ENCODE peak calls at places on chromosome 14, in four cellular contexts. U, Y, P and Z are unnamed samples.

GRCh38 chr14:36996133-36996856 is 176.1 kb downstream of the SLC25A21 start:
- DNase-seq in U (no peak), Y (no peak), P (no peak), Z (no peak)

GRCh38 chr14:50714452-50715073 is 46.5 kb upstream of the SAV1 start:
- DNase-seq in U (no peak), Y (peak), P (peak), Z (no peak)

GRCh38 chr14:76784881-76785280 is 23.6 kb downstream of the VASH1 start:
- DNase-seq in U (peak), Y (peak), P (peak), Z (peak)

GRCh38 chr14:56874375-56874774 is 64.1 kb upstream of the OTX2 start:
- DNase-seq in U (no peak), Y (peak), P (peak), Z (no peak)

GRCh38 chr14:95862243-95862642 is 14.4 kb upstream of the TUNAR start:
- DNase-seq in U (no peak), Y (peak), P (no peak), Z (no peak)

GRCh38 chr14:99524804-99525698 is 43.8 kb downstream of the CCNK start:
- DNase-seq in U (no peak), Y (peak), P (no peak), Z (peak)

GRCh38 chr14:87461704-87462103 is 531.3 kb downstream of the GALC start:
- DNase-seq in U (no peak), Y (peak), P (no peak), Z (no peak)

GRCh38 chr14:71618047-71618446 is 314.2 kb upstream of the RGS6 start:
- DNase-seq in U (no peak), Y (no peak), P (no peak), Z (no peak)

GRCh38 chr14:104284636-104285482 is 146.5 kb downstream of the KIF26A start:
- DNase-seq in U (no peak), Y (no peak), P (no peak), Z (no peak)

GRCh38 chr14:85533821-85534271 is 3.9 kb downstream of the FLRT2 start:
- DNase-seq in U (peak), Y (peak), P (no peak), Z (no peak)

GRCh38 chr14:70735043-70735442 is 74.3 kb downstream of the MAP3K9 start:
- DNase-seq in U (no peak), Y (peak), P (no peak), Z (peak)

GRCh38 chr14:73744874-73745529 is 30.8 kb upstream of the PNMA1 start:
- DNase-seq in U (no peak), Y (no peak), P (no peak), Z (peak)

GRCh38 chr14:104319489-104320241 is 181.3 kb downstream of the KIF26A start:
- DNase-seq in U (no peak), Y (no peak), P (no peak), Z (no peak)